ENCODE peak calls at places on chromosomes 2 and 18, in five cellular contexts. W is cardiac muscle cell, F is ascending aorta, O is SJCRH30, L is body of pancreas. I is an unnamed sample.

GRCh38 chr2:121721926-121722325 is 14.7 kb downstream of the NIFK start:
- DNase-seq in F (no peak), O (no peak), W (no peak), L (no peak), I (no peak)

GRCh38 chr18:26510337-26510736 is 38.0 kb downstream of the KCTD1 start:
- DNase-seq in O (no peak), F (no peak), L (no peak), W (no peak), I (peak)

GRCh38 chr18:9137168-9138066 is 836 bp downstream of the ANKRD12 start:
- DNase-seq in O (peak), W (peak), L (peak), F (peak), I (peak)

GRCh38 chr18:22349317-22349898 is 68.3 kb downstream of the CTAGE1 start:
- DNase-seq in W (no peak), O (no peak), L (no peak), F (no peak), I (peak)

GRCh38 chr18:36589857-36590543 is 238.8 kb downstream of the TPGS2 start:
- DNase-seq in O (no peak), F (no peak), L (no peak), W (no peak), I (no peak)

GRCh38 chr18:49360582-49360981 is 99.9 kb downstream of the DYM start:
- DNase-seq in L (no peak), O (no peak), F (no peak), W (no peak), I (no peak)

GRCh38 chr2:218149865-218150264 is 16.9 kb downstream of the CXCR1 start:
- DNase-seq in L (no peak), F (no peak), W (no peak), O (no peak), I (no peak)

GRCh38 chr2:215711484-215712034 is 275.7 kb upstream of the FN1 start:
- DNase-seq in O (no peak), F (no peak), W (peak), L (no peak), I (no peak)

GRCh38 chr2:2793514-2793913 is 462.4 kb upstream of the MYT1L start:
- DNase-seq in F (no peak), O (no peak), L (no peak), W (no peak), I (no peak)

GRCh38 chr18:49207373-49207772 is 253.1 kb downstream of the DYM start:
- DNase-seq in W (no peak), L (no peak), F (no peak), O (no peak), I (no peak)

GRCh38 chr2:158321264-158321663 is 135.3 kb downstream of the CCDC148 start:
- DNase-seq in O (no peak), F (no peak), L (no peak), W (peak), I (no peak)

GRCh38 chr2:240611601-240612210 is 13.6 kb upstream of the GPR35 start:
- DNase-seq in L (no peak), W (no peak), O (no peak), F (peak), I (no peak)

GRCh38 chr2:64853894-64854293 is 135.3 kb upstream of the SLC1A4 start:
- DNase-seq in L (no peak), W (no peak), O (no peak), F (no peak), I (no peak)

GRCh38 chr2:64850641-64851040 is 138.6 kb upstream of the SLC1A4 start:
- DNase-seq in F (no peak), L (no peak), W (no peak), O (no peak), I (no peak)

GRCh38 chr2:64854773-64855237 is 134.4 kb upstream of the SLC1A4 start:
- DNase-seq in F (no peak), W (no peak), O (no peak), L (peak), I (peak)

GRCh38 chr2:64848945-64849344 is 140.3 kb upstream of the SLC1A4 start:
- DNase-seq in O (no peak), L (no peak), F (no peak), W (no peak), I (no peak)

GRCh38 chr2:64852771-64853241 is 136.4 kb upstream of the SLC1A4 start:
- DNase-seq in L (peak), W (no peak), F (no peak), O (no peak), I (peak)
- H3K27ac ChIP-seq in L (no peak), W (no peak), F (no peak), O (no peak), I (no peak)

DNA sequence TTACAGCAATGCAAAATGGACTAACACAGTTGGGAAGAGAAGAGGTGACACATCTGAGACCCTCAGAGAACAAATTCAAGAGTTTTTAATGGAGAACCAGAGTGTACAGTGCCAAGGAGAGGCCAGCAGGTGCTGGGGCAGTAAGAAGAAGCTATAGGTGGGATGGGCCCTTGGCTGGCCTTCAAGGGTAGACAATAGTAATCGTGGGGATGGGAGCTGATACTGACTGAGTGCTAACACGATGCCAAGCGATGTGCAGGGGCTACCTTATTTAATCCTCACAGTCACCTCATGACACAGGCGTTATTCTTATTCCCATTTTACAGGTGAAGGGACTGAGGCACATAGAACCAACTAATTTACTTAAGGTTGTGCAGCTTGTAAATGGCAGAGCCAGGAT is 131.9 kb upstream of the ID2 start:
- DNase-seq in O (no peak), L (no peak), F (no peak), W (no peak), I (no peak)
- H3K27ac ChIP-seq in O (no peak), L (no peak), F (no peak), W (no peak), I (no peak)

GRCh38 chr18:63551769-63552168 is 9.6 kb downstream of the SERPINB12 start:
- DNase-seq in O (no peak), L (no peak), F (no peak), W (no peak), I (no peak)

GRCh38 chr18:63553117-63553516 is 10.9 kb downstream of the SERPINB12 start:
- DNase-seq in F (no peak), W (peak), L (peak), O (peak), I (peak)

GRCh38 chr18:63545094-63545493 is 2.9 kb downstream of the SERPINB12 start:
- DNase-seq in F (no peak), O (no peak), L (no peak), W (no peak), I (no peak)

GRCh38 chr18:63552581-63552980 is 10.4 kb downstream of the SERPINB12 start:
- DNase-seq in W (no peak), O (no peak), L (no peak), F (no peak), I (no peak)

GRCh38 chr18:63550068-63550467 is 7.9 kb downstream of the SERPINB12 start:
- DNase-seq in W (no peak), F (no peak), O (no peak), L (no peak), I (no peak)
- H3K27ac ChIP-seq in W (no peak), F (no peak), O (no peak), L (no peak), I (no peak)

GRCh38 chr2:70073493-70073892 is 13.8 kb upstream of the PCBP1 start:
- DNase-seq in O (no peak), W (no peak), L (no peak), F (no peak), I (no peak)

GRCh38 chr2:70070557-70071268 is 16.6 kb upstream of the PCBP1 start:
- DNase-seq in L (peak), O (peak), W (peak), F (peak), I (peak)

GRCh38 chr2:70068119-70068518 is 19.2 kb upstream of the PCBP1 start:
- DNase-seq in O (no peak), L (no peak), F (no peak), W (no peak), I (no peak)

GRCh38 chr2:70069049-70069448 is 18.2 kb upstream of the PCBP1 start:
- DNase-seq in L (peak), W (no peak), O (no peak), F (no peak), I (no peak)
- H3K27ac ChIP-seq in L (no peak), W (peak), O (no peak), F (peak), I (no peak)

I was measured in testis.